ENCODE peak calls at places on chromosomes 16 and 17, in five cellular contexts. One of them, this sample, is unnamed.

GRCh38 chr17:33038740-33039139 is 47.1 kb downstream of the SPACA3 start:
- DNase-seq in GM23338: peak; percentile 80
- DNase-seq in GM12878: no peak
- DNase-seq in HCT116: peak; percentile 15
- DNase-seq in H1: peak; percentile 31
- DNase-seq in this sample: no peak

GRCh38 chr17:56593073-56593740 is at the start of gene NOG:
- DNase-seq in GM12878: no peak
- DNase-seq in H1: no peak
- DNase-seq in GM23338: peak; percentile 81
- DNase-seq in HCT116: no peak
- DNase-seq in this sample: peak; percentile 51

GRCh38 chr16:50719401-50720337 is 22.2 kb upstream of the CYLD start:
- DNase-seq in GM12878: no peak
- DNase-seq in GM23338: peak; percentile 69
- DNase-seq in HCT116: no peak
- DNase-seq in H1: no peak
- DNase-seq in this sample: no peak

GRCh38 chr17:14813649-14814048 is 451.5 kb downstream of the PMP22 start:
- DNase-seq in GM23338: peak; percentile 95
- DNase-seq in HCT116: no peak
- DNase-seq in GM12878: no peak
- DNase-seq in H1: peak; percentile 82
- DNase-seq in this sample: no peak

GRCh38 chr16:23395732-23396131 is 57.3 kb downstream of the COG7 start:
- DNase-seq in HCT116: no peak
- DNase-seq in GM12878: no peak
- DNase-seq in H1: no peak
- DNase-seq in GM23338: no peak
- DNase-seq in this sample: no peak

GRCh38 chr16:60329110-60329509 is 1595.0 kb upstream of the GOT2 start:
- DNase-seq in GM12878: no peak
- DNase-seq in GM23338: no peak
- DNase-seq in H1: no peak
- DNase-seq in HCT116: no peak
- DNase-seq in this sample: no peak

GRCh38 chr16:84840687-84841627 is 21.2 kb downstream of the CRISPLD2 start:
- DNase-seq in GM12878: no peak
- DNase-seq in HCT116: no peak
- DNase-seq in GM23338: no peak
- DNase-seq in H1: no peak
- DNase-seq in this sample: no peak

GRCh38 chr17:32575865-32576264 is 89.1 kb downstream of the CDK5R1 start:
- DNase-seq in GM23338: no peak
- DNase-seq in H1: no peak
- DNase-seq in GM12878: no peak
- DNase-seq in HCT116: no peak
- DNase-seq in this sample: no peak

GRCh38 chr17:28684963-28685362 is 23.0 kb downstream of the SUPT6H start:
- DNase-seq in HCT116: no peak
- DNase-seq in GM23338: no peak
- DNase-seq in H1: no peak
- DNase-seq in GM12878: no peak
- DNase-seq in this sample: no peak

GRCh38 chr16:57862698-57863433 is 60.6 kb upstream of the KIFC3 start:
- DNase-seq in GM23338: peak; percentile 28
- DNase-seq in H1: no peak
- DNase-seq in GM12878: no peak
- DNase-seq in HCT116: no peak
- DNase-seq in this sample: no peak

GRCh38 chr16:75097941-75098897 is 18.4 kb downstream of the LDHD start:
- DNase-seq in GM12878: no peak
- DNase-seq in GM23338: no peak
- DNase-seq in H1: no peak
- DNase-seq in HCT116: no peak
- DNase-seq in this sample: no peak

GRCh38 chr16:27722266-27722636 is 172.3 kb downstream of the KATNIP start:
- DNase-seq in HCT116: no peak
- DNase-seq in GM23338: no peak
- DNase-seq in GM12878: no peak
- DNase-seq in H1: no peak
- DNase-seq in this sample: no peak

GRCh38 chr16:82945420-82946096 is 318.8 kb downstream of the CDH13 start:
- DNase-seq in GM23338: no peak
- DNase-seq in H1: no peak
- DNase-seq in HCT116: no peak
- DNase-seq in GM12878: no peak
- DNase-seq in this sample: no peak

GRCh38 chr16:49833055-49833454 is 22.9 kb downstream of the ZNF423 start:
- DNase-seq in GM23338: peak; percentile 56
- DNase-seq in H1: no peak
- DNase-seq in HCT116: no peak
- DNase-seq in GM12878: no peak
- DNase-seq in this sample: no peak

GRCh38 chr16:86910146-86910805 is 331.9 kb downstream of the FOXL1 start:
- DNase-seq in H1: no peak
- DNase-seq in GM23338: no peak
- DNase-seq in GM12878: no peak
- DNase-seq in HCT116: no peak
- DNase-seq in this sample: no peak

GRCh38 chr17:19302791-19303233 is 59.7 kb downstream of the B9D1 start:
- DNase-seq in H1: no peak
- DNase-seq in GM23338: no peak
- DNase-seq in GM12878: no peak
- DNase-seq in HCT116: no peak
- DNase-seq in this sample: no peak

GRCh38 chr17:3894927-3895343 is 2.1 kb upstream of the CAMKK1 start:
- DNase-seq in HCT116: no peak
- DNase-seq in GM12878: no peak
- DNase-seq in H1: no peak
- DNase-seq in GM23338: no peak
- DNase-seq in this sample: no peak

GRCh38 chr16:73204359-73205152 is 156.6 kb upstream of the ZFHX3 start:
- DNase-seq in H1: no peak
- DNase-seq in GM12878: no peak
- DNase-seq in GM23338: no peak
- DNase-seq in HCT116: no peak
- DNase-seq in this sample: no peak

GRCh38 chr17:27453466-27453865 is 2.8 kb upstream of the KSR1 start:
- DNase-seq in GM23338: no peak
- DNase-seq in HCT116: no peak
- DNase-seq in H1: no peak
- DNase-seq in GM12878: no peak
- DNase-seq in this sample: no peak

GRCh38 chr17:76670020-76670707 is 26.6 kb upstream of the ST6GALNAC1 start:
- DNase-seq in GM23338: no peak
- DNase-seq in H1: no peak
- DNase-seq in HCT116: no peak
- DNase-seq in GM12878: no peak
- DNase-seq in this sample: no peak

GRCh38 chr16:53415504-53415903 is 18.8 kb upstream of the RBL2 start:
- DNase-seq in GM23338: peak; percentile 69
- DNase-seq in HCT116: no peak
- DNase-seq in H1: no peak
- DNase-seq in GM12878: no peak
- DNase-seq in this sample: no peak

GRCh38 chr17:40340880-40341807 is 23.4 kb downstream of the GJD3 start:
- DNase-seq in HCT116: peak; percentile 79
- DNase-seq in GM12878: no peak
- DNase-seq in H1: no peak
- DNase-seq in GM23338: peak; percentile 91
- DNase-seq in this sample: no peak

GRCh38 chr16:3285131-3285530 is 1.8 kb downstream of the ZNF263 start:
- DNase-seq in GM12878: no peak
- DNase-seq in GM23338: peak; percentile 31
- DNase-seq in H1: no peak
- DNase-seq in HCT116: no peak
- DNase-seq in this sample: no peak

GRCh38 chr16:55532227-55532626 is 23.4 kb downstream of the LPCAT2 start:
- DNase-seq in HCT116: no peak
- DNase-seq in H1: no peak
- DNase-seq in GM23338: no peak
- DNase-seq in GM12878: no peak
- DNase-seq in this sample: no peak

GRCh38 chr17:42200702-42201101 is 6.4 kb upstream of the GHDC start:
- DNase-seq in HCT116: no peak
- DNase-seq in GM12878: no peak
- DNase-seq in H1: no peak
- DNase-seq in GM23338: no peak
- DNase-seq in this sample: no peak

GRCh38 chr17:17935321-17936271 is 36.6 kb downstream of the TOM1L2 start:
- DNase-seq in HCT116: no peak
- DNase-seq in H1: no peak
- DNase-seq in GM12878: no peak
- DNase-seq in GM23338: no peak
- DNase-seq in this sample: no peak

GRCh38 chr17:66678827-66679226 is 156.1 kb upstream of the CACNG5 start:
- DNase-seq in GM23338: no peak
- DNase-seq in H1: no peak
- DNase-seq in HCT116: no peak
- DNase-seq in GM12878: no peak
- DNase-seq in this sample: no peak

GRCh38 chr16:21608647-21609328 is 9.4 kb downstream of the METTL9 start:
- DNase-seq in GM23338: no peak
- DNase-seq in H1: no peak
- DNase-seq in GM12878: no peak
- DNase-seq in HCT116: no peak
- DNase-seq in this sample: no peak

GRCh38 chr17:6780886-6781285 is 4.9 kb downstream of the FBXO39 start:
- DNase-seq in GM12878: no peak
- DNase-seq in H1: no peak
- DNase-seq in HCT116: no peak
- DNase-seq in GM23338: no peak
- DNase-seq in this sample: no peak

GRCh38 chr17:6772016-6772415 is 4.0 kb upstream of the FBXO39 start:
- DNase-seq in HCT116: no peak
- DNase-seq in GM12878: no peak
- DNase-seq in H1: no peak
- DNase-seq in GM23338: no peak
- DNase-seq in this sample: no peak

GRCh38 chr17:6780001-6780400 is 4.0 kb downstream of the FBXO39 start:
- DNase-seq in GM23338: no peak
- DNase-seq in H1: no peak
- DNase-seq in HCT116: no peak
- DNase-seq in GM12878: no peak
- DNase-seq in this sample: no peak

GRCh38 chr17:6779411-6779810 is 3.4 kb downstream of the FBXO39 start:
- DNase-seq in GM23338: no peak
- DNase-seq in H1: no peak
- DNase-seq in GM12878: no peak
- DNase-seq in HCT116: no peak
- DNase-seq in this sample: no peak

DNA sequence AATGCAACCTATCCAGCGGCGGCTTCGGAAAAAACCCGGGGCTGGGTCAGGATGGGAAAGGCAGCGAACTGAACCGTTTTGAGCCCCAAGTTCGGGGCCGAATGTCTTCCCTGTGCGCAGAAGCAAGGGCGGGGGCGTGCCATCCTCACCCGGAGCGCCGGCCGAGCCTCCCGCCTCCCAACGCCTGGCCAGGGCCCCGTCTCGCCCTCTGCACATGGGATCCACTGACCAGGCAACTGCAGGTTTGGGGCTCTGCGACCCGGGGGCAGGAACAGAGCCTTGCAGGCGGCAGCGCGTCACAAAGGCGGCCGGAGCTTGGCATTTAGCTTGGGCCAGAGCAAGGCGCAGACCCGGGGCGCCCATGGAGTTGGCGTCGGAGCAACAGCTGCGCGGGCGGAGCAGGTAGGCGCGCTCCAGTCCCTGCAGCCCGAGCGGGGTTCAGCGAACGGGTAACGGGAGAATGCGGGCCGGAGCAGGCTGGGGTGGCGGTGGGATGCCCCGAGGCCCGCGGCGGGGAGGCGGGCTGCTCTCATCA is at the start of gene FBXO39:
- DNase-seq in HCT116: no peak
- DNase-seq in H1: no peak
- DNase-seq in GM12878: no peak
- DNase-seq in GM23338: peak; percentile 79
- DNase-seq in this sample: no peak
- TF ChIP-seq EZH2 in HCT116: no peak
- TF ChIP-seq EZH2 in H1: no peak
- TF ChIP-seq EZH2 in GM12878: no peak
- TF ChIP-seq EZH2 in GM23338: peak; percentile 35
- TF ChIP-seq EZH2 in this sample: no peak

GRCh38 chr17:82153745-82154375 is 55.8 kb upstream of the FASN start:
- DNase-seq in GM23338: peak; percentile 93
- DNase-seq in GM12878: no peak
- DNase-seq in H1: peak; percentile 56
- DNase-seq in HCT116: peak; percentile 54
- DNase-seq in this sample: no peak
- TF ChIP-seq POLR2AphosphoS5 in GM23338: no peak
- TF ChIP-seq POLR2AphosphoS5 in GM12878: no peak
- TF ChIP-seq POLR2AphosphoS5 in H1: no peak
- TF ChIP-seq POLR2AphosphoS5 in HCT116: no peak
- TF ChIP-seq POLR2AphosphoS5 in this sample: no peak

DNA sequence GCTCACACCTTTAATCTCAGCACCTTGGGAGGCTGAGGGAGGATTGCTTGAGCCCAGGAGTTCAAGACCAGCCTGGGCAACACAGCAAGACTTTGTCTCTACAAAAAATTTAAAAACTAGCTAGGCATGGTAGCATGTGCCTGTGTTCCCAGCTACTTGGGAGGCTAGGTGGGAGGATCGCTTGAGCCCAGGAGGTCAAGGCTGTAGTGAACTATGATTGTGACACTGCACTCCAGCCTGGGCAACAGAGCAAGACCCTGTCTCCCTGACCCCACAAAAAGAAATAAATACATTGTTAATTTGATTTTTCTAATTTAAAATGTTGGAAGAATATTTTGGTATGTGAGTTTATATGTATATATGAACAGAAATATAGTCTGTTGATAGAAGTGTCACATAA is 22.4 kb upstream of the PHAF1 start:
- DNase-seq in HCT116: no peak
- DNase-seq in GM12878: no peak
- DNase-seq in GM23338: no peak
- DNase-seq in H1: no peak
- DNase-seq in this sample: no peak
- TF ChIP-seq EZH2 in HCT116: no peak
- TF ChIP-seq EZH2 in GM12878: no peak
- TF ChIP-seq EZH2 in GM23338: no peak
- TF ChIP-seq EZH2 in H1: no peak
- TF ChIP-seq EZH2 in this sample: no peak

GRCh38 chr16:30357715-30358576 is 2.8 kb upstream of the CD2BP2 start:
- DNase-seq in GM12878: no peak
- DNase-seq in GM23338: no peak
- DNase-seq in H1: no peak
- DNase-seq in HCT116: no peak
- DNase-seq in this sample: no peak

GRCh38 chr16:30358577-30358936 is 3.4 kb upstream of the CD2BP2 start:
- DNase-seq in HCT116: no peak
- DNase-seq in GM12878: no peak
- DNase-seq in GM23338: no peak
- DNase-seq in H1: no peak
- DNase-seq in this sample: no peak

GRCh38 chr16:30355954-30356308 is 823 bp upstream of the CD2BP2 start:
- DNase-seq in HCT116: no peak
- DNase-seq in GM23338: no peak
- DNase-seq in H1: no peak
- DNase-seq in GM12878: no peak
- DNase-seq in this sample: no peak

GRCh38 chr16:30356401-30357084 is 1.4 kb upstream of the CD2BP2 start:
- DNase-seq in GM23338: no peak
- DNase-seq in HCT116: no peak
- DNase-seq in GM12878: no peak
- DNase-seq in H1: no peak
- DNase-seq in this sample: no peak

GRCh38 chr16:30357085-30357714 is 2.1 kb upstream of the CD2BP2 start:
- DNase-seq in H1: no peak
- DNase-seq in HCT116: no peak
- DNase-seq in GM12878: no peak
- DNase-seq in GM23338: no peak
- DNase-seq in this sample: no peak
- TF ChIP-seq POLR2AphosphoS5 in H1: no peak
- TF ChIP-seq POLR2AphosphoS5 in HCT116: peak; percentile 27
- TF ChIP-seq POLR2AphosphoS5 in GM12878: no peak
- TF ChIP-seq POLR2AphosphoS5 in GM23338: no peak
- TF ChIP-seq POLR2AphosphoS5 in this sample: no peak

This sample was measured in SK-N-MC.